ENCODE peak calls at places on chromosomes 5 and 9, in five cellular contexts. R is breast epithelium, Y is uterus, F is IMR-90, Z is bronchial epithelial cell. C is an unnamed sample.

GRCh38 chr5:38207343-38207742 is 51.0 kb upstream of the EGFLAM start:
- DNase-seq in Z (peak), R (no peak), Y (no peak), F (peak), C (no peak)

GRCh38 chr5:73454379-73455036 is 5.9 kb upstream of the FOXD1 start:
- DNase-seq in R (no peak), Z (peak), F (peak), Y (no peak), C (no peak)

GRCh38 chr5:149271717-149272558 is at the start of gene AFAP1L1:
- DNase-seq in Z (peak), R (no peak), Y (peak), F (peak), C (peak)

GRCh38 chr5:38715671-38716070 is 130.1 kb upstream of the OSMR start:
- DNase-seq in R (no peak), F (peak), Y (no peak), Z (no peak), C (no peak)

GRCh38 chr9:135294826-135295225 is 184.8 kb upstream of the PPP1R26 start:
- DNase-seq in F (no peak), Z (no peak), Y (no peak), R (no peak), C (no peak)

GRCh38 chr9:21813575-21814473 is 11.4 kb downstream of the MTAP start:
- DNase-seq in Z (peak), Y (peak), R (no peak), F (peak), C (no peak)

GRCh38 chr5:76270214-76270613 is 132.9 kb upstream of the IQGAP2 start:
- DNase-seq in Z (peak), R (no peak), F (peak), Y (no peak), C (no peak)

GRCh38 chr5:31470608-31471007 is 61.3 kb downstream of the DROSHA start:
- DNase-seq in F (peak), Z (no peak), Y (peak), R (no peak), C (no peak)

GRCh38 chr5:171744882-171745281 is 40.7 kb upstream of the SMIM23 start:
- DNase-seq in Y (no peak), F (no peak), Z (no peak), R (no peak), C (no peak)

GRCh38 chr9:120402741-120403542 is 177.0 kb downstream of the CDK5RAP2 start:
- DNase-seq in R (no peak), F (peak), Y (no peak), Z (peak), C (no peak)

GRCh38 chr5:6676702-6677101 is 36.5 kb upstream of the TENT4A start:
- DNase-seq in Y (no peak), R (no peak), F (peak), Z (peak), C (no peak)

GRCh38 chr9:90099262-90099982 is 494.6 kb downstream of the GADD45G start:
- DNase-seq in Y (no peak), Z (peak), F (peak), R (no peak), C (no peak)

GRCh38 chr5:68251804-68252648 is 36.5 kb downstream of the PIK3R1 start:
- DNase-seq in Z (peak), F (peak), Y (peak), R (no peak), C (no peak)

GRCh38 chr5:71778678-71779276 is 59.7 kb downstream of the CARTPT start:
- DNase-seq in R (no peak), Z (peak), F (peak), Y (no peak), C (no peak)

GRCh38 chr5:168227973-168228615 is 63.4 kb upstream of the WWC1 start:
- DNase-seq in F (no peak), Y (no peak), R (no peak), Z (no peak), C (no peak)

GRCh38 chr9:81822263-81822865 is 105.9 kb upstream of the SPATA31D4 start:
- DNase-seq in Z (no peak), F (no peak), Y (no peak), R (no peak), C (no peak)

GRCh38 chr5:125668904-125669303 is 754.3 kb upstream of the GRAMD2B start:
- DNase-seq in Y (no peak), R (no peak), F (no peak), Z (peak), C (no peak)

GRCh38 chr5:138686668-138687067 is 66.6 kb upstream of the CTNNA1 start:
- DNase-seq in R (no peak), F (peak), Z (peak), Y (no peak), C (no peak)

GRCh38 chr5:107470007-107470582 is 200.6 kb downstream of the EFNA5 start:
- DNase-seq in Z (peak), R (no peak), Y (no peak), F (peak), C (no peak)

GRCh38 chr5:78433972-78434371 is 73.6 kb downstream of the SCAMP1 start:
- DNase-seq in R (no peak), F (no peak), Y (no peak), Z (no peak), C (no peak)

GRCh38 chr5:142235870-142236672 is 88.8 kb downstream of the SPRY4 start:
- DNase-seq in R (no peak), Z (no peak), Y (no peak), F (no peak), C (no peak)

GRCh38 chr5:141795421-141795820 is 82.8 kb downstream of the PCDH1 start:
- DNase-seq in F (no peak), Z (no peak), Y (no peak), R (no peak), C (no peak)

DNA sequence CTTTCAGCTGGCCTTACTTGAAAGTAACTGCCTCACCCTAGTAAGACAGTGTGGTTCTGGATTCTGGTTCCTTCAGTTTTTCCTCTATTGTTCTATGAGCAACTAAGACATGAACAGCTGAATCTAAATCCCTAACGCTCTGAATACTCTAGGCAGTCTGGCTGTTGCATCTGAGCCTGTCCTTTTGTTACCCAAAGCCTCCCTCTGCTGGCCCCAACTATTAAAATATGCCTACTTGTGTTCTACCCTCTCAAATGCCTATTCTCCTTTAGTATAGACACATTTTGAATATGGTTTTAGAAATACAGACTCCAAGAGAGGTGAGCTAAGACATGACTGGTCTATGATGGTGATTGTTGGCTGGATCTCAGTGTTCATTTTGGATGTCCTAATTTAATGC is 1203.6 kb upstream of the DMAC1 start:
- DNase-seq in F (no peak), Y (no peak), Z (peak), R (no peak), C (no peak)
- TF ChIP-seq CTCF in F (no peak), Y (no peak), Z (peak), R (no peak), C (no peak)

GRCh38 chr5:134511796-134512660 is 13.4 kb upstream of the JADE2 start:
- DNase-seq in R (peak), F (peak), Y (peak), Z (peak), C (peak)
- TF ChIP-seq CTCF in R (peak), F (no peak), Y (no peak), Z (peak), C (no peak)

DNA sequence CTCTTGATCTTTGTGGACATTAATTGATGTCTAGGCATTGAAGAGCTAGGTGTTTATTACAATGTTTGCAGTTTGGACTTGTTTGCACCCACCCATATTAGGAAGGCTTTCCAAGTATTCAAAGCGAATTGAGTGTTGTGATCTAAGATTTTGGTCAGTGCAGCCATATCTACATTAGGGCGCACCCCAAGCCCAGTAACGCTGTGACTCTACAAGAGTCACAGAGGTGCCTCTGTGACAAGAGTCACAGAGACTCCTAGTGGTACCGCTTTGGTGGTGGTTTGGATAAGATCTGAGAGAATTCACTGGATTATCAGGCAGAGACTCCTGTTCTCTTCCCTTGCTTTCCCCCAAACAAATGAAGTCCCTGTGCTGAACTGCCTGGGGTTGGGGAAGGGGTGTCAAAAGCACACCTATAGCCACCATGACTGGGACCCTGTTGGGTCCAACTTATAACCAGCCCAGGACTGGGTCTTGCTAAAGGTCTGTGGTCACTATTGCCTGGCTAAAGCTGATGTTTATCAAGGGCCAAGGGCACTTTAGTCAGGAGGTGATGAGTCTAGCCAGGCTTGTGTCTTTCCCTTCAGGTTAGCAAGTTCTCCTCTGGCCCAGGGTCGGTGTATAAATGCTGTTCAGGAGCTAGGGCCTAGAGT is 114.1 kb upstream of the RIOK2 start:
- DNase-seq in R (no peak), F (peak), Y (no peak), Z (peak), C (no peak)
- TF ChIP-seq CTCF in R (peak), F (peak), Y (no peak), Z (peak), C (no peak)

GRCh38 chr5:97528941-97529340 is 345.9 kb upstream of the RIOK2 start:
- DNase-seq in F (peak), Z (no peak), R (no peak), Y (no peak), C (no peak)
- TF ChIP-seq CTCF in F (no peak), Z (no peak), R (no peak), Y (no peak), C (no peak)

DNA sequence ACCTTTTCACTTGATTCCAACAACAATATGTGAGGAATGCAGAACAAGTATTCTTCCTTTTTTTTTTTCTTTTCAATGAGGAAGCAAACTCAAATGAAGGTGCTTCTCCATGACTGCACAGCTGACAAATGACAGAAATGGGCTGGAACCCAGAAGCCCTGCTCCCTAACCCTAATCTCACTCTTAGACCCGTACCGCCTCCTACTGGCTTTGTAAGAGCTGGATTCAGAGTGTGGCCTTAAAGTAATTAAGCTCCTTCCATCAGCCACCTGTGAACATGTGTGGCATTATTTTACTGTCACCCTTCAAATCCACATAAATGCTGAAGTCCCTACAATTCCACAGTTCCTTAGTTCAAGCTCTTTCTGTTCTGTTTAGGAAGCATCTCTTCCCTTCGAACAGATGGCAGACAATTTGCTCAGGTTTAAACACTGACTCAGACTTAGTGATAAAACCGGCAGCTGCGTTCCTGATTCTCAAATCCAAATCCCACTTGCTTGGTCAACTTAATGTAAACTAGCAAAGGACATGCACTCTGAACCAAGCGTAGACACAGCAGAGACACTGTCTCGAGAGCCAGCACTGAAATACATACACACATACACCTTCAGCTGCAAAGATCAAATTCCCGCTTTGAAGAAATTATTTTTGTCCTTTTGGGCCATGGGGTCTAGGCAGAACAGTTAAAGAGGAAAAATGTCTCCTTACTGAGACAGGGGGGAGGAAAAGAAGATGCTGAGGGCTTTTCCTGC is 316.7 kb upstream of the TLE4 start:
- DNase-seq in Z (peak), F (peak), R (no peak), Y (no peak), C (no peak)
- TF ChIP-seq CTCF in Z (peak), F (peak), R (no peak), Y (no peak), C (no peak)

GRCh38 chr5:97840643-97841042 is 657.6 kb upstream of the RIOK2 start:
- DNase-seq in F (peak), Y (no peak), Z (peak), R (no peak), C (no peak)

GRCh38 chr5:97839338-97840081 is 656.5 kb upstream of the RIOK2 start:
- DNase-seq in Y (no peak), Z (peak), F (peak), R (no peak), C (no peak)

GRCh38 chr5:97842687-97843086 is 659.6 kb upstream of the RIOK2 start:
- DNase-seq in Z (no peak), F (no peak), Y (no peak), R (no peak), C (no peak)

GRCh38 chr5:97846646-97847045 is 663.6 kb upstream of the RIOK2 start:
- DNase-seq in Z (peak), R (no peak), F (no peak), Y (no peak), C (no peak)

GRCh38 chr5:97844797-97845196 is 661.8 kb upstream of the RIOK2 start:
- DNase-seq in R (no peak), Z (no peak), F (no peak), Y (no peak), C (no peak)
- TF ChIP-seq CTCF in R (no peak), Z (peak), F (no peak), Y (no peak), C (no peak)

DNA sequence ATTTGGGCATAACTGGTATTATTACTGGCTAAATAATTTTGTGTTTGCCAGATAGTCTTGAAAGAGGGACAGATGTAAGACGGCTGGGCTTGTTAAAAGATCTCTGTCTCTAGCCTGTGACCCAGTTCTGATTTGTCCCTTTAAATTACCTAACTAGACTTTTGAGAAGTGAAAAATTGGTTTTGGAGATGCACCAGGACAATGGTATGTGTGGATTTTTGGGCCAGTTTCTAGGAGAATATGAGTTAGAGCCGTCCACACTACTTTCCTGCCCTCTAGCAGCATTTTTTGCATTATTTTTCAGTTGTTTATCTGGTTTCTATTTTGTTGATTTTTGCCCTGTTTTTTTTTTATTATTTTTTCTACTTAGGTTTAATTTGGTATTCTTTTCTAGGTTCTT is 33.5 kb downstream of the LNPEP start:
- DNase-seq in Z (no peak), Y (no peak), R (no peak), F (no peak), C (no peak)
- TF ChIP-seq CTCF in Z (no peak), Y (no peak), R (no peak), F (no peak), C (no peak)

DNA sequence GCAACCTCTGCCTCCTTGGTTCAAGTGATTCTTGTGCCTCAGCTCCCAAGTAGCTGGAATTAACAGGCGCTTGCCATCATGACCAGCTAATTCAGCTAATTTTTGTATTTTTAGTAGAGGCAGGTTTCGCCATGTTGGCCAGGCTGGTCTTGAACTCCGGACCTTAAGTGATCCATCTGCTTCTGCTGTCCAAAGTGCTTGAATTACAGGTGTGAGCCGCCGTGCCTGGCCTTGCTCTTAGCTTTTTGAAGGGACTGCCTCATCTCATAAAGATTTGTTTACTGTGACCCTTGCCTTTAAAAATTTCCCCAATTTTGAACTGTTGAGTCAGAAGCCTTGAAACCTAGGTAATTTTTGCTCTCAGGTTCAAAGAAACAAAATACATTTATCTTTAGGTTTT is 17.3 kb downstream of the GPBP1 start:
- DNase-seq in R (no peak), F (no peak), Y (no peak), Z (no peak), C (no peak)
- TF ChIP-seq CTCF in R (no peak), F (no peak), Y (no peak), Z (no peak), C (no peak)